ENCODE peak calls at places on chromosomes 16 and 17, in five cellular contexts. Z is H9, G is neuronal stem cell, O is mesenchymal stem cell, X is trophoblast cell. S is an unnamed sample. For H3K27me3, the result is how much of the 10 kb centered on the place peaks cover.

GRCh38 chr17:64736804-64737492 is 74.8 kb upstream of the SMURF2 start:
- DNase-seq in G (no peak), Z (peak), X (peak), O (peak), S (no peak)

GRCh38 chr17:4064366-4064765 is 78.5 kb downstream of the ZZEF1 start:
- DNase-seq in X (no peak), Z (no peak), O (no peak), G (no peak), S (no peak)

GRCh38 chr17:59402760-59403159 is 71.3 kb downstream of the YPEL2 start:
- DNase-seq in O (no peak), Z (no peak), X (no peak), G (no peak), S (no peak)

GRCh38 chr16:4868046-4868445 is 20.8 kb downstream of the UBN1 start:
- DNase-seq in G (no peak), X (no peak), O (no peak), Z (no peak), S (no peak)

GRCh38 chr17:1905190-1905919 is 75.5 kb downstream of the RPA1 start:
- DNase-seq in O (no peak), X (no peak), Z (no peak), G (no peak), S (no peak)

GRCh38 chr17:35896011-35896587 is 15.9 kb upstream of the CCL5 start:
- DNase-seq in X (no peak), O (peak), Z (no peak), G (no peak), S (no peak)

GRCh38 chr16:8673611-8674412 is 605 bp upstream of the ABAT start:
- DNase-seq in Z (no peak), O (no peak), X (no peak), G (no peak), S (no peak)

GRCh38 chr17:18017958-18018357 is 21.0 kb downstream of the ATPAF2 start:
- DNase-seq in X (no peak), Z (no peak), G (no peak), O (peak), S (no peak)

GRCh38 chr17:55177159-55177913 is 87.4 kb upstream of the HLF start:
- DNase-seq in G (no peak), O (no peak), X (no peak), Z (peak), S (no peak)

GRCh38 chr17:65294184-65294719 is 157.1 kb downstream of the RGS9 start:
- DNase-seq in O (peak), X (peak), G (peak), Z (peak), S (peak)

GRCh38 chr16:74226361-74226979 is 70.1 kb upstream of the PSMD7 start:
- DNase-seq in G (peak), O (peak), X (peak), Z (no peak), S (no peak)

GRCh38 chr16:50202926-50203624 is 50.0 kb downstream of the TENT4B start:
- DNase-seq in O (peak), G (no peak), X (peak), Z (no peak), S (no peak)

GRCh38 chr16:24829153-24829552 is 16.6 kb upstream of the SLC5A11 start:
- DNase-seq in O (no peak), Z (no peak), X (no peak), G (no peak), S (no peak)
- H2BK120ac ChIP-seq in O (no peak), Z (no peak), X (no peak), G (no peak), S (no peak)

GRCh38 chr16:54421220-54421619 is 134.6 kb upstream of the IRX3 start:
- DNase-seq in G (no peak), O (no peak), X (no peak), Z (no peak), S (no peak)
- H2BK12ac ChIP-seq in G (no peak), O (no peak), X (no peak), Z (no peak), S (no peak)

DNA sequence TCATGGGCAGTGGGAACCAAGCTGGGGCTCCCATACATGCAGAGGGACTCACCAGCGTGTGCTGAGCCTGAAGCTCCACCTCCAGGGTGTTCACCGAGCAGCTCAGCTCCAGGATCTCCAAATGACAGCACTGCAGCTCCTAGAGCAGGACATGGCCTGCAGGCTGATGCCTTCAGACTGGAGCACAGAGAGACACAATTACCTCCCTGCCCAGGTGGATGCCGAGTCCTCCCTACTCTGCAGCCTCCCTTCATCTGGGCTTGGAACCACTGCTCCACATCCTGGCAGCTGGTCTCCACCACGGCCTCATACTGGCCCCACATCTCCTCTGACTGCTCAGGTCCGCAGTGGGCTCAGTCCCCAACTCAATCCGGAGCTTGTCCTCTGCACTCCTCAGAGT is 8.2 kb upstream of the KRT38 start:
- DNase-seq in X (no peak), G (no peak), Z (no peak), O (no peak), S (no peak)
- H3K27me3 ChIP-seq in X (under half), G (under half), Z (under half), O (under half), S (under half)

GRCh38 chr17:6575596-6575988 is 19.2 kb upstream of the PITPNM3 start:
- DNase-seq in Z (no peak), O (no peak), G (no peak), X (no peak), S (no peak)
- H2BK120ac ChIP-seq in Z (no peak), O (no peak), G (no peak), X (no peak), S (no peak)

GRCh38 chr16:52556083-52556482 is 9.1 kb upstream of the TOX3 start:
- DNase-seq in G (no peak), Z (no peak), O (no peak), X (no peak), S (no peak)
- H2BK12ac ChIP-seq in G (no peak), Z (no peak), O (no peak), X (no peak), S (no peak)

GRCh38 chr16:87067890-87068289 is 249.3 kb downstream of the C16orf95 start:
- DNase-seq in G (no peak), X (no peak), O (no peak), Z (no peak), S (no peak)
- H3K27me3 ChIP-seq in G (under half), X (under half), O (half or more), Z (under half), S (under half)

GRCh38 chr17:2964370-2964769 is 99.0 kb downstream of the OR1D5 start:
- DNase-seq in O (no peak), G (no peak), Z (peak), X (no peak), S (no peak)

GRCh38 chr17:2965621-2966275 is 97.7 kb downstream of the OR1D5 start:
- DNase-seq in X (peak), Z (peak), O (peak), G (no peak), S (no peak)

GRCh38 chr17:2964028-2964356 is 99.4 kb downstream of the OR1D5 start:
- DNase-seq in X (no peak), Z (peak), G (no peak), O (no peak), S (no peak)

GRCh38 chr17:2964831-2965230 is 98.6 kb downstream of the OR1D5 start:
- DNase-seq in Z (peak), G (no peak), O (no peak), X (no peak), S (no peak)

GRCh38 chr17:2967515-2967914 is 95.9 kb downstream of the OR1D5 start:
- DNase-seq in Z (peak), X (no peak), G (no peak), O (no peak), S (no peak)
- H2BK120ac ChIP-seq in Z (no peak), X (no peak), G (no peak), O (no peak), S (no peak)

DNA sequence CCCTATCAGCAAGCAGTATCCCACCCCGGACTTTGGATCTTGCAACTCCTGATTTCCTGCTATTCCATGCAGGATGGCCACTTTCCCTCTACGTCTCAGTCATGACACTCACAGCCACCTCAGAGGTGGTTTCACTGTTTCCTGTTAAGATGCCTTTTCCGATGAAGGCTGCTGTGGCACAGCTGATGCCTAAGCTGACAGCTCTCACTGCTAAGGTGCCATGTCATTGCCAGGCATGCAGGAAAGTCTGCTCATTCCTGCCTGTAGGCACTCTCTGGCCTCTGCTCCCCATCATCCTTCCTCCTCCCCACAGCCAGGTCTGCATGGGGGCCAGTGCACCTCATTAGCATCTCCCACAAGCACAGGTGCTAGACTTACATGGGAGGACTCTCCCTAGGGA is 173.0 kb downstream of the CBLN1 start:
- DNase-seq in X (no peak), O (no peak), G (no peak), Z (no peak), S (no peak)
- H2BK12ac ChIP-seq in X (no peak), O (no peak), G (no peak), Z (no peak), S (no peak)

DNA sequence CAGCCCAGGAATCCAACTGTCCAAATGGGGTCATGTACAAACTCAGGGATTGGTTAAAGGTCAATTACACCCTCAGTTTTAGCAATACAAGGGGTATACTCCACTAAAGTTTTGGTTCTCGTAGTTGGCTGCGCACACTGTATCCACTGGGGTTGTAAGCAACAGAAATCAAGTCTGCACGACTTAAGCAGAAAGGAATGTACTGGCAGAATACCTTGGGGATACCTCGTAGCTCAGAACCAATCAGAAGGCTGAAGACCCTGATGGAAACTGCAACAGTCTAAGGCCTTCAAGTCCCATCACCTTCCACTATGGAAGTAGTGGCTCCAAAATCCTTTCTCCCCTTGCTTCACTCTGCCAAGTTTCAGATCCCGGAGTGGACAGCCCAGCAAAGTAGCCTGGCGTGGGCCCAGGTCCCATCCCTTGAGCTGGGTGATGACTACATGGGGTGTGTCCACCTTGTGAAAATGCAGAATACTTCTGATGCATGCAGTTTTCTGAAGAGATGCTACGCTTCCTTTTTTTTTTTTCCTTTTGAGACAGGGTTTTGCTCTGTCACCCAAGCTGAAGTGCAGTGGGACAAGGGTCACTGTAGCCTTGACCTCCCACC is 21.1 kb upstream of the RPH3AL start:
- DNase-seq in O (no peak), Z (no peak), G (no peak), X (no peak), S (no peak)
- H3K27me3 ChIP-seq in O (under half), Z (under half), G (under half), X (under half), S (under half)

GRCh38 chr17:14303343-14304221 is 2.7 kb downstream of the HS3ST3B1 start:
- DNase-seq in G (no peak), Z (peak), O (peak), X (peak), S (peak)
- H2BK120ac ChIP-seq in G (no peak), Z (no peak), O (peak), X (no peak), S (no peak)

S was measured in H1.